ENCODE peak calls at places on chromosomes 2 and 18, in nine cellular contexts. V is SHP77; Y is AG08395; U is hippocampal formation; R is stimulated activated CD8-positive, alpha-beta memory T cell treated with anti-CD3 and anti-CD28 coated beads, Interleukin-2, amount 100 ng/mL, for 48 hours; E is stomach; I is stimulated activated CD4-positive, alpha-beta T cell treated with anti-CD3 and anti-CD28 coated beads, Interleukin-2, amount 100 ng/mL, for 48 hours; D is T-helper 2 cell; H is adrenal gland. J is an unnamed sample.
A peak's percentile ranks its signal among the peaks of the same experiment; 100 is the strongest.

GRCh38 chr18:78977627-78978271 is 1.9 kb upstream of the SALL3 start:
- DNase-seq in H (no peak), U (no peak), Y (no peak), D (no peak), E (no peak), I (no peak), V (no peak), R (no peak), J (no peak)

GRCh38 chr2:239370876-239371725 is 29.7 kb downstream of the HDAC4 start:
- DNase-seq in E (no peak), Y (no peak), U (no peak), D (no peak), R (no peak), V (no peak), H (no peak), I (no peak), J (no peak)

GRCh38 chr2:122414911-122415310 is 659.5 kb downstream of the TSN start:
- DNase-seq in H (no peak), Y (no peak), E (no peak), R (no peak), I (no peak), V (peak; percentile 10), U (no peak), D (no peak), J (no peak)

GRCh38 chr2:14778015-14778414 is 145.5 kb downstream of the LRATD1 start:
- DNase-seq in E (no peak), D (no peak), H (no peak), R (no peak), Y (peak; percentile 79), U (no peak), I (no peak), V (no peak), J (no peak)

GRCh38 chr2:43312751-43313641 is 86.6 kb upstream of the ZFP36L2 start:
- DNase-seq in R (no peak), I (no peak), Y (peak; percentile 70), D (no peak), E (no peak), H (no peak), V (peak; percentile 89), U (no peak), J (no peak)

GRCh38 chr18:23038712-23039111 is 96.6 kb upstream of the CABLES1 start:
- DNase-seq in U (no peak), R (no peak), V (no peak), I (no peak), Y (peak; percentile 60), E (no peak), H (no peak), D (no peak), J (no peak)

GRCh38 chr2:58163913-58164312 is 77.2 kb downstream of the FANCL start:
- DNase-seq in H (no peak), V (no peak), I (no peak), E (no peak), R (no peak), Y (no peak), U (no peak), D (no peak), J (no peak)

GRCh38 chr2:52390651-52391050 is 1358.7 kb upstream of the NRXN1 start:
- DNase-seq in V (no peak), U (no peak), I (no peak), D (no peak), Y (no peak), E (no peak), H (no peak), R (no peak), J (no peak)

GRCh38 chr2:17608251-17608650 is 67.8 kb downstream of the VSNL1 start:
- DNase-seq in U (no peak), Y (no peak), E (no peak), R (no peak), H (peak; percentile 30), V (no peak), I (no peak), D (no peak), J (no peak)

GRCh38 chr2:2253139-2254016 is 77.7 kb downstream of the MYT1L start:
- DNase-seq in V (no peak), I (no peak), R (no peak), U (no peak), H (no peak), E (no peak), D (no peak), Y (no peak), J (no peak)

GRCh38 chr2:137888845-137889244 is 75.4 kb upstream of the HNMT start:
- DNase-seq in Y (peak; percentile 3), U (no peak), V (peak; percentile 21), D (no peak), H (peak; percentile 19), R (no peak), E (peak; percentile 51), I (no peak), J (peak; percentile 3)

GRCh38 chr2:46493971-46494250 is 14.5 kb downstream of the TMEM247 start:
- DNase-seq in D (no peak), H (no peak), R (no peak), V (no peak), E (no peak), I (no peak), Y (no peak), U (peak; percentile 3), J (no peak)

GRCh38 chr2:68423966-68424650 is 43.0 kb downstream of the FBXO48 start:
- DNase-seq in E (no peak), V (no peak), H (no peak), U (no peak), Y (no peak), R (no peak), I (no peak), D (no peak), J (no peak)

GRCh38 chr2:174753038-174753633 is 11.1 kb downstream of the CHRNA1 start:
- DNase-seq in U (no peak), D (no peak), Y (no peak), V (no peak), I (no peak), E (no peak), R (no peak), H (no peak), J (no peak)

GRCh38 chr18:10234281-10234680 is 220.2 kb upstream of the APCDD1 start:
- DNase-seq in R (no peak), V (no peak), D (no peak), H (no peak), U (no peak), E (no peak), Y (no peak), I (no peak), J (no peak)

GRCh38 chr2:46031124-46031523 is 266.1 kb upstream of the EPAS1 start:
- DNase-seq in Y (no peak), U (no peak), H (no peak), D (no peak), I (no peak), R (no peak), E (no peak), V (no peak), J (no peak)

GRCh38 chr2:223093436-223093839 is 41.4 kb downstream of the KCNE4 start:
- DNase-seq in I (no peak), U (no peak), E (no peak), Y (peak; percentile 75), V (no peak), D (no peak), R (no peak), H (peak; percentile 54), J (no peak)

GRCh38 chr18:43012951-43013350 is 102.5 kb downstream of the RIT2 start:
- DNase-seq in Y (no peak), U (no peak), V (peak; percentile 16), D (no peak), I (no peak), E (no peak), R (no peak), H (no peak), J (no peak)

GRCh38 chr18:59881728-59882685 is 17.8 kb upstream of the PMAIP1 start:
- DNase-seq in H (no peak), E (no peak), Y (peak; percentile 32), U (no peak), R (no peak), V (peak; percentile 92), D (no peak), I (no peak), J (peak; percentile 30)

GRCh38 chr2:113098061-113098460 is 29.3 kb upstream of the IL1RN start:
- DNase-seq in D (no peak), V (no peak), E (no peak), U (no peak), I (no peak), H (no peak), Y (no peak), R (no peak), J (no peak)

GRCh38 chr2:72843301-72843700 is 17.5 kb upstream of the EXOC6B start:
- DNase-seq in R (no peak), D (no peak), E (no peak), V (no peak), U (no peak), I (no peak), Y (no peak), H (no peak), J (no peak)

GRCh38 chr2:50765590-50765989 is 266.3 kb downstream of the NRXN1 start:
- DNase-seq in H (no peak), I (no peak), V (no peak), U (no peak), E (no peak), R (no peak), D (no peak), Y (no peak), J (no peak)

GRCh38 chr2:8767324-8767723 is 70.1 kb downstream of the KIDINS220 start:
- DNase-seq in R (no peak), Y (no peak), U (no peak), H (no peak), E (no peak), D (no peak), I (no peak), V (no peak), J (no peak)

GRCh38 chr18:21064347-21064746 is 47.3 kb downstream of the ROCK1 start:
- DNase-seq in E (no peak), D (no peak), H (no peak), Y (peak; percentile 36), I (no peak), V (no peak), U (no peak), R (no peak), J (no peak)

GRCh38 chr18:72206814-72207213 is 337.3 kb downstream of the CBLN2 start:
- DNase-seq in R (no peak), D (no peak), H (no peak), E (no peak), V (no peak), I (no peak), Y (no peak), U (no peak), J (no peak)

GRCh38 chr2:219252900-219253752 is at the start of gene TUBA4B:
- DNase-seq in E (peak; percentile 50), Y (peak; percentile 31), I (peak; percentile 39), D (no peak), H (peak; percentile 63), R (no peak), U (no peak), V (peak; percentile 22), J (no peak)

GRCh38 chr18:31679806-31680793 is 4.3 kb downstream of the B4GALT6 start:
- DNase-seq in Y (no peak), I (no peak), V (no peak), H (peak; percentile 71), D (no peak), E (no peak), U (no peak), R (no peak), J (no peak)

GRCh38 chr2:237118731-237119130 is 33.0 kb downstream of the COPS8 start:
- DNase-seq in E (no peak), H (no peak), U (no peak), D (no peak), R (no peak), I (no peak), Y (peak; percentile 12), V (no peak), J (no peak)

GRCh38 chr2:223055836-223056235 is 3.8 kb downstream of the KCNE4 start:
- DNase-seq in U (no peak), D (no peak), E (peak; percentile 40), Y (no peak), V (peak; percentile 80), I (no peak), R (no peak), H (peak; percentile 24), J (no peak)

GRCh38 chr2:94987074-94988020 is 38.2 kb upstream of the MAL start:
- DNase-seq in U (no peak), I (no peak), V (no peak), D (no peak), E (no peak), Y (no peak), H (no peak), R (no peak), J (no peak)

J was measured in globus pallidus.